ENCODE peak calls at places on chromosomes 12 and 14, in four cellular contexts. One of them, this sample, is unnamed.
A peak's percentile ranks its signal among the peaks of the same experiment; 100 is the strongest.

GRCh38 chr12:93767524-93767863 is 90.3 kb downstream of the CRADD start:
- DNase-seq in NCI-H748 treated with DMSO at 0.1 percent for 48 hours: peak; percentile 55
- DNase-seq in stimulated activated CD4-positive, alpha-beta T cell treated with anti-CD3 and anti-CD28 coated beads, Interleukin-1b, Interleukin-23, amount 100 ng/mL, for 24 hours: no peak
- DNase-seq in NK-92 treated with Interleukin-12 subunit alpha and Interleukin-12 subunit beta, amount 100 ng/mL, for 24 hours: peak; percentile 3
- DNase-seq in this sample: no peak

GRCh38 chr14:104633276-104633861 is 28.8 kb upstream of the TMEM179 start:
- DNase-seq in NCI-H748 treated with DMSO at 0.1 percent for 48 hours: no peak
- DNase-seq in stimulated activated CD4-positive, alpha-beta T cell treated with anti-CD3 and anti-CD28 coated beads, Interleukin-1b, Interleukin-23, amount 100 ng/mL, for 24 hours: no peak
- DNase-seq in NK-92 treated with Interleukin-12 subunit alpha and Interleukin-12 subunit beta, amount 100 ng/mL, for 24 hours: no peak
- DNase-seq in this sample: no peak

GRCh38 chr14:52279405-52279804 is 11.9 kb downstream of the PTGDR start:
- DNase-seq in stimulated activated CD4-positive, alpha-beta T cell treated with anti-CD3 and anti-CD28 coated beads, Interleukin-1b, Interleukin-23, amount 100 ng/mL, for 24 hours: no peak
- DNase-seq in NK-92 treated with Interleukin-12 subunit alpha and Interleukin-12 subunit beta, amount 100 ng/mL, for 24 hours: no peak
- DNase-seq in NCI-H748 treated with DMSO at 0.1 percent for 48 hours: no peak
- DNase-seq in this sample: no peak

GRCh38 chr12:85872497-85873091 is 1.5 kb upstream of the NTS start:
- DNase-seq in stimulated activated CD4-positive, alpha-beta T cell treated with anti-CD3 and anti-CD28 coated beads, Interleukin-1b, Interleukin-23, amount 100 ng/mL, for 24 hours: no peak
- DNase-seq in NK-92 treated with Interleukin-12 subunit alpha and Interleukin-12 subunit beta, amount 100 ng/mL, for 24 hours: no peak
- DNase-seq in NCI-H748 treated with DMSO at 0.1 percent for 48 hours: peak; percentile 63
- DNase-seq in this sample: no peak

GRCh38 chr14:103522649-103523582 is at the start of gene CKB:
- DNase-seq in stimulated activated CD4-positive, alpha-beta T cell treated with anti-CD3 and anti-CD28 coated beads, Interleukin-1b, Interleukin-23, amount 100 ng/mL, for 24 hours: no peak
- DNase-seq in NK-92 treated with Interleukin-12 subunit alpha and Interleukin-12 subunit beta, amount 100 ng/mL, for 24 hours: no peak
- DNase-seq in NCI-H748 treated with DMSO at 0.1 percent for 48 hours: peak; percentile 74
- DNase-seq in this sample: peak; percentile 15

GRCh38 chr12:106791531-106791930 is 17.0 kb downstream of the RIC8B start:
- DNase-seq in stimulated activated CD4-positive, alpha-beta T cell treated with anti-CD3 and anti-CD28 coated beads, Interleukin-1b, Interleukin-23, amount 100 ng/mL, for 24 hours: no peak
- DNase-seq in NCI-H748 treated with DMSO at 0.1 percent for 48 hours: peak; percentile 67
- DNase-seq in NK-92 treated with Interleukin-12 subunit alpha and Interleukin-12 subunit beta, amount 100 ng/mL, for 24 hours: no peak
- DNase-seq in this sample: no peak

GRCh38 chr12:121214171-121214777 is 4.3 kb downstream of the P2RX4 start:
- DNase-seq in NK-92 treated with Interleukin-12 subunit alpha and Interleukin-12 subunit beta, amount 100 ng/mL, for 24 hours: no peak
- DNase-seq in stimulated activated CD4-positive, alpha-beta T cell treated with anti-CD3 and anti-CD28 coated beads, Interleukin-1b, Interleukin-23, amount 100 ng/mL, for 24 hours: no peak
- DNase-seq in NCI-H748 treated with DMSO at 0.1 percent for 48 hours: no peak
- DNase-seq in this sample: no peak

GRCh38 chr14:50705026-50705593 is 37.0 kb upstream of the SAV1 start:
- DNase-seq in stimulated activated CD4-positive, alpha-beta T cell treated with anti-CD3 and anti-CD28 coated beads, Interleukin-1b, Interleukin-23, amount 100 ng/mL, for 24 hours: no peak
- DNase-seq in NK-92 treated with Interleukin-12 subunit alpha and Interleukin-12 subunit beta, amount 100 ng/mL, for 24 hours: no peak
- DNase-seq in NCI-H748 treated with DMSO at 0.1 percent for 48 hours: no peak
- DNase-seq in this sample: no peak

GRCh38 chr14:70808023-70808401 is 1.3 kb downstream of the MAP3K9 start:
- DNase-seq in NK-92 treated with Interleukin-12 subunit alpha and Interleukin-12 subunit beta, amount 100 ng/mL, for 24 hours: no peak
- DNase-seq in NCI-H748 treated with DMSO at 0.1 percent for 48 hours: no peak
- DNase-seq in stimulated activated CD4-positive, alpha-beta T cell treated with anti-CD3 and anti-CD28 coated beads, Interleukin-1b, Interleukin-23, amount 100 ng/mL, for 24 hours: no peak
- DNase-seq in this sample: no peak

GRCh38 chr12:12079291-12079690 is 8.6 kb downstream of the BCL2L14 start:
- DNase-seq in NCI-H748 treated with DMSO at 0.1 percent for 48 hours: no peak
- DNase-seq in stimulated activated CD4-positive, alpha-beta T cell treated with anti-CD3 and anti-CD28 coated beads, Interleukin-1b, Interleukin-23, amount 100 ng/mL, for 24 hours: no peak
- DNase-seq in NK-92 treated with Interleukin-12 subunit alpha and Interleukin-12 subunit beta, amount 100 ng/mL, for 24 hours: no peak
- DNase-seq in this sample: no peak

GRCh38 chr12:101939856-101940265 is 62.5 kb downstream of the DRAM1 start:
- DNase-seq in stimulated activated CD4-positive, alpha-beta T cell treated with anti-CD3 and anti-CD28 coated beads, Interleukin-1b, Interleukin-23, amount 100 ng/mL, for 24 hours: peak; percentile 9
- DNase-seq in NCI-H748 treated with DMSO at 0.1 percent for 48 hours: peak; percentile 36
- DNase-seq in NK-92 treated with Interleukin-12 subunit alpha and Interleukin-12 subunit beta, amount 100 ng/mL, for 24 hours: peak; percentile 3
- DNase-seq in this sample: peak; percentile 27

GRCh38 chr12:11026118-11026517 is 3.7 kb upstream of the TAS2R19 start:
- DNase-seq in stimulated activated CD4-positive, alpha-beta T cell treated with anti-CD3 and anti-CD28 coated beads, Interleukin-1b, Interleukin-23, amount 100 ng/mL, for 24 hours: no peak
- DNase-seq in NCI-H748 treated with DMSO at 0.1 percent for 48 hours: no peak
- DNase-seq in NK-92 treated with Interleukin-12 subunit alpha and Interleukin-12 subunit beta, amount 100 ng/mL, for 24 hours: no peak
- DNase-seq in this sample: no peak